ENCODE peak calls at places on chromosomes 13 and 19, in four cellular contexts. Y is suprapubic skin, H is mucosa of descending colon, O is body of pancreas. I is an unnamed sample.

GRCh38 chr13:21348771-21349170 is 110.3 kb downstream of the ZDHHC20 start:
- DNase-seq in H (no peak), Y (no peak), O (no peak), I (no peak)

GRCh38 chr13:106818971-106819370 is 251.0 kb upstream of the ARGLU1 start:
- DNase-seq in H (no peak), O (no peak), Y (no peak), I (no peak)

GRCh38 chr13:30464496-30465351 is 1.0 kb downstream of the HMGB1 start:
- DNase-seq in H (peak; percentile 83), Y (peak; percentile 89), O (peak; percentile 76), I (peak; percentile 77)

GRCh38 chr13:38902551-38902950 is 88.1 kb downstream of the STOML3 start:
- DNase-seq in O (no peak), H (peak; percentile 6), Y (no peak), I (no peak)

GRCh38 chr13:29548722-29549446 is 46.6 kb downstream of the SLC7A1 start:
- DNase-seq in Y (no peak), O (peak; percentile 48), H (peak; percentile 79), I (peak; percentile 64)

GRCh38 chr19:31312004-31312403 is 37.2 kb downstream of the TSHZ3 start:
- DNase-seq in H (peak; percentile 21), O (no peak), Y (no peak), I (no peak)

GRCh38 chr19:419721-420515 is 11.0 kb upstream of the C2CD4C start:
- DNase-seq in Y (no peak), O (no peak), H (no peak), I (no peak)

GRCh38 chr19:48631254-48631653 is 5.9 kb downstream of the DBP start:
- DNase-seq in Y (no peak), O (no peak), H (no peak), I (no peak)

GRCh38 chr19:4635763-4636135 is 3.6 kb upstream of the TNFAIP8L1 start:
- DNase-seq in H (no peak), O (no peak), Y (no peak), I (no peak)

GRCh38 chr13:43127827-43128226 is 104.4 kb downstream of the DNAJC15 start:
- DNase-seq in Y (no peak), O (no peak), H (no peak), I (no peak)

GRCh38 chr19:55118401-55118991 is 1.1 kb upstream of the PPP1R12C start:
- DNase-seq in O (peak; percentile 31), H (peak; percentile 67), Y (no peak), I (peak; percentile 78)

GRCh38 chr13:40161008-40161694 is 505.3 kb downstream of the FOXO1 start:
- DNase-seq in O (no peak), Y (no peak), H (no peak), I (no peak)

GRCh38 chr19:49666120-49666444 is 349 bp downstream of the BCL2L12 start:
- DNase-seq in Y (no peak), O (no peak), H (no peak), I (no peak)

GRCh38 chr19:12937243-12938053 is 961 bp upstream of the CALR start:
- DNase-seq in H (peak; percentile 49), O (no peak), Y (no peak), I (peak; percentile 66)

GRCh38 chr19:14972676-14973075 is 7.0 kb downstream of the SLC1A6 start:
- DNase-seq in Y (no peak), H (no peak), O (no peak), I (no peak)

GRCh38 chr19:31616031-31616430 is 266.8 kb upstream of the TSHZ3 start:
- DNase-seq in O (no peak), Y (no peak), H (no peak), I (no peak)

GRCh38 chr13:80131204-80131603 is 209.7 kb downstream of the SPRY2 start:
- DNase-seq in O (peak; percentile 60), H (peak; percentile 87), Y (peak; percentile 80), I (peak; percentile 85)

DNA sequence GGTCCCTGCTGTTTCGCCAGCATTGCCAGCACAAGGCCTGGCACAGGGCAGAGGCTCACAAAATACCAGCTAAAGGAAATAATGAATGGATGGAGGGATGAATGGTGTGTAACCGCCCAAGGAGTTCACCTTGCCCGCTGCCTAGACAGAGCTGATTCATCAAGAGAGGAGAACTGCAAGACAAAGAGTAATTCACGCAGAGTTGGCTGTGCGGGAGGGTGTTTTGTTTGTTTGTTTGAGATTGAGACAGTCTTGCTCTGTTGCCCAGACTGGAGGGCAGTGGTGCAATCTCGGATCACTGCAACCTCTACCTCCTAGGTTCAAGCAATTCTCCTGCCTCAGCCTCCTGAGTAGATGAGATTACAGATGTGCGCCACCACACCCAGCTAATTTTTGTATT is 3.0 kb downstream of the OPA3 start:
- DNase-seq in H (no peak), Y (no peak), O (no peak), I (no peak)
- H3K4me1 ChIP-seq in H (peaks cover 33% of the 10 kb centered on the region), Y (peaks cover 41% of the 10 kb centered on the region), O (peaks cover 35% of the 10 kb centered on the region), I (peaks cover 8% of the 10 kb centered on the region)

DNA sequence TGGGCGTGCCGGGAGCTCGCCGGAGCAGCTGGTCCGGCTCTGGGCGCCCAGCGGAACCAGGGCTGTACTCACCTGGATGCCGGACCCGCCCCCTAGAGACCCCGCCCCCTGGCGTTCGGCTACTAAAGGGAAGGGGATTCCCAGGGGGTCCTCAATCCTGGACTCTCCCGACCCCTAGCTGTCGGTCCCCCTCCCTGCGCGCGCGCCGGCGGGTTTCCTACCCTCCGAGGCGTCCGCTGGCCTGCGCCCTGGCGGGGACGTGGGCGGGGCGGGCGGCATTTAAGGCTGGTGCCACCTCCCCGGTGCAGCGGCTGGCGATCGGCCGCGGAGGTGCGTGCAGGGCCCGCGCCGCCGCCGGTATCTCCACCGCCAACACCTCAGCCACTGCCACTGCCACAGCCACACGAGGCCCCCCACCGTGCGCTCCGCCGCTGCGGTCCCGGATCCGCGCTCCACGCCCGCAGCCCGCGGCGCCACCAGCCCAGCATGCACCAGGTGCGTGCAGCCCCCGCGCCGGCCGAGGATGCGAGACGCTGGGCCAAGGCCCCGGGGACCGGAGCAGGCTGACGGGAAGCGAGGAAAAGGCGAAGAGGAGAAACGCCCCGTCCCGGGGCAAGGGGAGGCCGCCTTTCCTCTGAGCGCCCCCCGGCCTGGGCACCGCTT is at the start of gene ATP12A:
- DNase-seq in O (peak; percentile 31), Y (no peak), H (peak; percentile 42), I (peak; percentile 46)
- TF ChIP-seq CTCF in O (no peak), Y (no peak), H (no peak), I (no peak)

GRCh38 chr19:16340092-16340491 is 15.5 kb downstream of the KLF2 start:
- DNase-seq in H (no peak), Y (no peak), O (no peak), I (no peak)

GRCh38 chr19:16337809-16338469 is 13.3 kb downstream of the KLF2 start:
- DNase-seq in H (no peak), O (no peak), Y (no peak), I (no peak)

GRCh38 chr19:16339361-16339725 is 14.7 kb downstream of the KLF2 start:
- DNase-seq in H (no peak), O (no peak), Y (no peak), I (no peak)

GRCh38 chr19:16340654-16341053 is 16.0 kb downstream of the KLF2 start:
- DNase-seq in H (no peak), O (no peak), Y (no peak), I (no peak)

GRCh38 chr19:16338470-16339360 is 14.1 kb downstream of the KLF2 start:
- DNase-seq in O (no peak), H (no peak), Y (no peak), I (no peak)
- H3K4me1 ChIP-seq in O (no peaks in the 10 kb centered on the region), H (peaks cover 3% of the 10 kb centered on the region), Y (peaks cover 33% of the 10 kb centered on the region), I (no peaks in the 10 kb centered on the region)

GRCh38 chr19:34556500-34556899 is 74.9 kb downstream of the WTIP start:
- DNase-seq in H (peak; percentile 45), O (peak; percentile 65), Y (no peak), I (no peak)

GRCh38 chr19:34559045-34559444 is 77.5 kb downstream of the WTIP start:
- DNase-seq in O (peak; percentile 38), Y (no peak), H (no peak), I (no peak)

GRCh38 chr19:34560229-34560628 is 78.7 kb downstream of the WTIP start:
- DNase-seq in Y (no peak), O (no peak), H (no peak), I (no peak)

GRCh38 chr19:34549833-34550232 is 68.3 kb downstream of the WTIP start:
- DNase-seq in O (no peak), H (no peak), Y (no peak), I (no peak)

DNA sequence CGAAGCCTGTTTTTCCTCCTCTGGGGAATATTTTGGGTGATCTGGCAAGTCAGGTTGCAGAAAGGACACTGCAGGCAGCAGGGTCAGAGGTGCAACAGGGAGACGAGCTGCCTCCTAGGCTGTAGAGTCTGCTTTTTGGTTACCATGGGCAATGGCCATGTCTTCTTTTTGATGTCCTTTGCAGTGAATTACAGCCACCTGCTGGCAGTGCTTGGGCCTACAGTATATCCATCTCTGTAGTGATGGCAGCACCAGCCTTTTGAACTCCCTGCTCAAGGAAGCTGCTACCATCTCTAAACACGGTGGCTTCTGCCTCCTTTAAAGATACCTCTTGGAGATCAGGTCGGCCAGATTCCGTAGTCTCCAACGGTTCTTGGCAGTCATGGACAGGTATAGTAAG is 73.9 kb downstream of the WTIP start:
- DNase-seq in O (no peak), H (no peak), Y (no peak), I (no peak)
- TF ChIP-seq CTCF in O (peak; percentile 9), H (no peak), Y (no peak), I (no peak)

DNA sequence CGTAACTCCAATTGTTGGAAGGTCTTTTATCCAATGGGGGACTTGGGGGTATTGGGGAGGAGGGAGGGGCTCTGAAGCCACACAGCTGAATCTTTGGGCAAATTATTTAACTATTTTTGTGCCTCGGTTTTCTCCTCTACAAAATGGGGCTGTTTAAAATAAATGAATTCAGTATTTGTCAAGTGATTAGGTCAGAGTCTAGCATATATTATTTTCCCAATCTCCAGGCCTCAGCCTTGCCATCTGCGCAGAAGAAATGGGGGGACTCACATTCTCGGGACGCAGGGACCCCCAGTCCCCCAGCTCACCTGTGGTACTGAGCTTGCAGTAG is 1.5 kb downstream of the TLE5 start:
- DNase-seq in O (no peak), H (no peak), Y (no peak), I (no peak)
- H3K4me1 ChIP-seq in O (peaks cover 77% of the 10 kb centered on the region), H (peaks cover 20% of the 10 kb centered on the region), Y (peaks cover 61% of the 10 kb centered on the region), I (no peaks in the 10 kb centered on the region)

I was measured in colonic mucosa.